ENCODE peak calls at places on chromosomes 12 and 14, in ten cellular contexts. One of them, this sample, is unnamed.

GRCh38 chr12:76533331-76533730 is 26.2 kb downstream of the OSBPL8 start:
- DNase-seq in Calu3: no peak
- DNase-seq in dorsolateral prefrontal cortex: no peak
- DNase-seq in anterior cingulate cortex: no peak
- DNase-seq in Caco-2: no peak
- DNase-seq in B cell: no peak
- DNase-seq in kidney tubule cell: no peak
- DNase-seq in DMS79 treated with DMSO at 0.1 percent for 48 hours: no peak
- DNase-seq in GM20000: no peak
- DNase-seq in activated T-cell treated with anti-CD3 and anti-CD28 coated beads, Interleukin-2, amount 50 U/mL, for 48 hours: no peak
- DNase-seq in this sample: no peak

GRCh38 chr12:96061864-96062453 is 26.6 kb upstream of the LTA4H start:
- DNase-seq in GM20000: peak; percentile 73
- DNase-seq in Caco-2: peak; percentile 74
- DNase-seq in dorsolateral prefrontal cortex: peak; percentile 73
- DNase-seq in activated T-cell treated with anti-CD3 and anti-CD28 coated beads, Interleukin-2, amount 50 U/mL, for 48 hours: peak; percentile 84
- DNase-seq in Calu3: peak; percentile 82
- DNase-seq in kidney tubule cell: peak; percentile 79
- DNase-seq in DMS79 treated with DMSO at 0.1 percent for 48 hours: peak; percentile 29
- DNase-seq in anterior cingulate cortex: peak; percentile 9
- DNase-seq in B cell: peak; percentile 89
- DNase-seq in this sample: peak; percentile 61

GRCh38 chr12:54390668-54391551 is 6.4 kb upstream of the ZNF385A start:
- DNase-seq in Caco-2: peak; percentile 84
- DNase-seq in Calu3: peak; percentile 69
- DNase-seq in B cell: peak; percentile 87
- DNase-seq in anterior cingulate cortex: peak; percentile 53
- DNase-seq in kidney tubule cell: peak; percentile 33
- DNase-seq in DMS79 treated with DMSO at 0.1 percent for 48 hours: peak; percentile 15
- DNase-seq in activated T-cell treated with anti-CD3 and anti-CD28 coated beads, Interleukin-2, amount 50 U/mL, for 48 hours: peak; percentile 79
- DNase-seq in GM20000: peak; percentile 88
- DNase-seq in dorsolateral prefrontal cortex: peak; percentile 71
- DNase-seq in this sample: no peak

GRCh38 chr14:94591073-94591472 is 9.8 kb downstream of the SERPINA5 start:
- DNase-seq in activated T-cell treated with anti-CD3 and anti-CD28 coated beads, Interleukin-2, amount 50 U/mL, for 48 hours: no peak
- DNase-seq in kidney tubule cell: no peak
- DNase-seq in dorsolateral prefrontal cortex: no peak
- DNase-seq in GM20000: no peak
- DNase-seq in B cell: no peak
- DNase-seq in Caco-2: no peak
- DNase-seq in DMS79 treated with DMSO at 0.1 percent for 48 hours: no peak
- DNase-seq in anterior cingulate cortex: no peak
- DNase-seq in Calu3: no peak
- DNase-seq in this sample: no peak

GRCh38 chr12:67876305-67876915 is 112.8 kb upstream of the IFNG-AS1 start:
- DNase-seq in Calu3: no peak
- DNase-seq in GM20000: no peak
- DNase-seq in DMS79 treated with DMSO at 0.1 percent for 48 hours: no peak
- DNase-seq in dorsolateral prefrontal cortex: no peak
- DNase-seq in kidney tubule cell: no peak
- DNase-seq in B cell: no peak
- DNase-seq in activated T-cell treated with anti-CD3 and anti-CD28 coated beads, Interleukin-2, amount 50 U/mL, for 48 hours: no peak
- DNase-seq in anterior cingulate cortex: no peak
- DNase-seq in Caco-2: no peak
- DNase-seq in this sample: no peak

GRCh38 chr12:124915249-124916236 is 1.1 kb upstream of the UBC start:
- DNase-seq in activated T-cell treated with anti-CD3 and anti-CD28 coated beads, Interleukin-2, amount 50 U/mL, for 48 hours: no peak
- DNase-seq in DMS79 treated with DMSO at 0.1 percent for 48 hours: no peak
- DNase-seq in Calu3: peak; percentile 67
- DNase-seq in Caco-2: no peak
- DNase-seq in dorsolateral prefrontal cortex: peak; percentile 67
- DNase-seq in GM20000: no peak
- DNase-seq in kidney tubule cell: peak; percentile 62
- DNase-seq in B cell: no peak
- DNase-seq in anterior cingulate cortex: no peak
- DNase-seq in this sample: peak; percentile 55

GRCh38 chr14:104396682-104397470 is 182.7 kb upstream of the C14orf180 start:
- DNase-seq in dorsolateral prefrontal cortex: no peak
- DNase-seq in anterior cingulate cortex: no peak
- DNase-seq in Calu3: no peak
- DNase-seq in B cell: no peak
- DNase-seq in DMS79 treated with DMSO at 0.1 percent for 48 hours: no peak
- DNase-seq in kidney tubule cell: no peak
- DNase-seq in GM20000: no peak
- DNase-seq in activated T-cell treated with anti-CD3 and anti-CD28 coated beads, Interleukin-2, amount 50 U/mL, for 48 hours: no peak
- DNase-seq in Caco-2: no peak
- DNase-seq in this sample: no peak

GRCh38 chr12:114186241-114187002 is 219.5 kb downstream of the TBX5 start:
- DNase-seq in B cell: no peak
- DNase-seq in GM20000: no peak
- DNase-seq in anterior cingulate cortex: peak; percentile 77
- DNase-seq in DMS79 treated with DMSO at 0.1 percent for 48 hours: no peak
- DNase-seq in Calu3: no peak
- DNase-seq in Caco-2: no peak
- DNase-seq in kidney tubule cell: no peak
- DNase-seq in dorsolateral prefrontal cortex: peak; percentile 81
- DNase-seq in activated T-cell treated with anti-CD3 and anti-CD28 coated beads, Interleukin-2, amount 50 U/mL, for 48 hours: no peak
- DNase-seq in this sample: no peak

GRCh38 chr14:96090441-96091148 is 51.4 kb downstream of the C14orf132 start:
- DNase-seq in DMS79 treated with DMSO at 0.1 percent for 48 hours: peak; percentile 99
- DNase-seq in GM20000: no peak
- DNase-seq in anterior cingulate cortex: no peak
- DNase-seq in dorsolateral prefrontal cortex: peak; percentile 75
- DNase-seq in activated T-cell treated with anti-CD3 and anti-CD28 coated beads, Interleukin-2, amount 50 U/mL, for 48 hours: no peak
- DNase-seq in Caco-2: no peak
- DNase-seq in kidney tubule cell: no peak
- DNase-seq in B cell: no peak
- DNase-seq in Calu3: no peak
- DNase-seq in this sample: no peak

GRCh38 chr14:71247106-71247505 is 339.8 kb downstream of the PCNX1 start:
- DNase-seq in GM20000: no peak
- DNase-seq in B cell: no peak
- DNase-seq in Caco-2: no peak
- DNase-seq in dorsolateral prefrontal cortex: no peak
- DNase-seq in anterior cingulate cortex: no peak
- DNase-seq in activated T-cell treated with anti-CD3 and anti-CD28 coated beads, Interleukin-2, amount 50 U/mL, for 48 hours: no peak
- DNase-seq in DMS79 treated with DMSO at 0.1 percent for 48 hours: no peak
- DNase-seq in kidney tubule cell: no peak
- DNase-seq in Calu3: no peak
- DNase-seq in this sample: no peak

GRCh38 chr14:22547309-22547947 is 41.6 kb downstream of the DAD1 start:
- DNase-seq in B cell: no peak
- DNase-seq in anterior cingulate cortex: no peak
- DNase-seq in kidney tubule cell: peak; percentile 44
- DNase-seq in dorsolateral prefrontal cortex: no peak
- DNase-seq in Calu3: no peak
- DNase-seq in DMS79 treated with DMSO at 0.1 percent for 48 hours: no peak
- DNase-seq in Caco-2: no peak
- DNase-seq in GM20000: no peak
- DNase-seq in activated T-cell treated with anti-CD3 and anti-CD28 coated beads, Interleukin-2, amount 50 U/mL, for 48 hours: no peak
- DNase-seq in this sample: peak; percentile 50

GRCh38 chr12:99898645-99899044 is 86.1 kb downstream of the ANKS1B start:
- DNase-seq in Caco-2: no peak
- DNase-seq in anterior cingulate cortex: no peak
- DNase-seq in activated T-cell treated with anti-CD3 and anti-CD28 coated beads, Interleukin-2, amount 50 U/mL, for 48 hours: no peak
- DNase-seq in B cell: no peak
- DNase-seq in kidney tubule cell: no peak
- DNase-seq in DMS79 treated with DMSO at 0.1 percent for 48 hours: no peak
- DNase-seq in dorsolateral prefrontal cortex: no peak
- DNase-seq in Calu3: no peak
- DNase-seq in GM20000: no peak
- DNase-seq in this sample: no peak